ENCODE peak calls at places on chromosomes 12 and 14, in six cellular contexts. D, O, R, Y, Z and G are unnamed samples.

GRCh38 chr12:31370645-31371620 is 45.0 kb upstream of the SINHCAF start:
- DNase-seq in R (no peak), Z (no peak), D (no peak), O (no peak), Y (no peak), G (no peak)

GRCh38 chr12:117552971-117553370 is 191.5 kb upstream of the NOS1 start:
- DNase-seq in R (no peak), D (no peak), Z (no peak), Y (no peak), O (no peak), G (peak; percentile 85)

GRCh38 chr12:123363743-123364531 is 710 bp downstream of the SBNO1 start:
- DNase-seq in R (no peak), Z (peak; percentile 12), D (no peak), O (no peak), Y (peak; percentile 58), G (peak; percentile 37)

GRCh38 chr12:67354322-67354721 is 85.2 kb downstream of the CAND1 start:
- DNase-seq in Z (no peak), O (no peak), R (no peak), Y (no peak), D (no peak), G (no peak)

GRCh38 chr12:52190860-52191729 is 719 bp downstream of the KRT80 start:
- DNase-seq in D (no peak), Y (no peak), R (no peak), Z (no peak), O (no peak), G (no peak)

GRCh38 chr12:109727039-109727723 is 13.6 kb downstream of the FAM222A start:
- DNase-seq in Z (no peak), O (peak; percentile 23), R (peak; percentile 83), D (no peak), Y (peak; percentile 32), G (peak; percentile 34)

GRCh38 chr12:49195734-49196133 is 6.9 kb upstream of the TUBA1A start:
- DNase-seq in Z (no peak), Y (no peak), O (no peak), D (no peak), R (no peak), G (no peak)

GRCh38 chr12:94769746-94770396 is 119.5 kb upstream of the TMCC3 start:
- DNase-seq in O (no peak), Z (no peak), Y (no peak), D (no peak), R (no peak), G (no peak)

GRCh38 chr12:91072931-91073330 is 15.1 kb upstream of the KERA start:
- DNase-seq in O (no peak), Z (no peak), Y (no peak), R (no peak), D (no peak), G (peak; percentile 84)

GRCh38 chr14:79587194-79587593 is 624.1 kb downstream of the DIO2 start:
- DNase-seq in O (no peak), D (no peak), Z (no peak), R (peak; percentile 9), Y (no peak), G (peak; percentile 54)

GRCh38 chr14:51302319-51303030 is 62.4 kb downstream of the TMX1 start:
- DNase-seq in Y (no peak), D (no peak), O (no peak), Z (no peak), R (no peak), G (peak; percentile 52)